ENCODE peak calls at places on chromosomes 7 and 10, in five cellular contexts. H is K562, N is NB4, W is ovary, U is breast epithelium. D is an unnamed sample.

GRCh38 chr10:126749030-126749655 is 78.7 kb upstream of the C10orf90 start:
- DNase-seq in H (peak), U (peak), N (peak), W (peak), D (peak)

GRCh38 chr7:136064627-136065237 is 87.6 kb upstream of the MTPN start:
- DNase-seq in H (no peak), W (no peak), N (no peak), U (no peak), D (no peak)

GRCh38 chr10:132418520-132419416 is 21.8 kb downstream of the PWWP2B start:
- DNase-seq in H (no peak), W (no peak), N (peak), U (peak), D (no peak)

GRCh38 chr10:102813734-102814455 is 23.3 kb downstream of the CYP17A1 start:
- DNase-seq in W (peak), U (peak), H (peak), N (no peak), D (no peak)

GRCh38 chr7:124996778-124997177 is 67.2 kb upstream of the POT1 start:
- DNase-seq in H (no peak), W (no peak), N (peak), U (no peak), D (no peak)

GRCh38 chr7:129298268-129298893 is 73.6 kb downstream of the AHCYL2 start:
- DNase-seq in N (peak), W (peak), U (no peak), H (peak), D (peak)

GRCh38 chr7:87886875-87887274 is 10.6 kb downstream of the DBF4 start:
- DNase-seq in W (no peak), U (no peak), N (peak), H (no peak), D (no peak)

GRCh38 chr10:131245475-131246059 is 66.0 kb downstream of the TCERG1L start:
- DNase-seq in N (peak), H (no peak), W (no peak), U (no peak), D (no peak)

GRCh38 chr7:49775065-49775948 is 1.9 kb downstream of the VWC2 start:
- DNase-seq in U (no peak), N (no peak), W (peak), H (no peak), D (no peak)

GRCh38 chr7:132318338-132319318 is 257.6 kb downstream of the PLXNA4 start:
- DNase-seq in U (peak), N (peak), W (peak), H (peak), D (peak)

GRCh38 chr10:88082806-88083596 is 219.6 kb downstream of the PTEN start:
- DNase-seq in U (no peak), N (peak), H (no peak), W (no peak), D (no peak)

GRCh38 chr7:82114237-82114636 is 329.3 kb downstream of the CACNA2D1 start:
- DNase-seq in U (no peak), N (no peak), H (no peak), W (no peak), D (no peak)

GRCh38 chr7:94266278-94266677 is 128.4 kb upstream of the COL1A2 start:
- DNase-seq in W (no peak), N (peak), U (no peak), H (no peak), D (no peak)

GRCh38 chr10:13684252-13684791 is 97.6 kb downstream of the PRPF18 start:
- DNase-seq in U (no peak), H (no peak), W (peak), N (no peak), D (no peak)

GRCh38 chr7:27117687-27118491 is 12.7 kb downstream of the HOXA4 start:
- DNase-seq in U (no peak), H (no peak), N (no peak), W (peak), D (peak)

GRCh38 chr7:5625938-5626337 is 155.5 kb downstream of the RNF216 start:
- DNase-seq in U (no peak), N (peak), H (peak), W (no peak), D (no peak)

GRCh38 chr10:77428776-77429395 is 208.7 kb downstream of the KCNMA1 start:
- DNase-seq in U (no peak), W (peak), N (peak), H (peak), D (no peak)

GRCh38 chr7:97119747-97120146 is 2.2 kb downstream of the SDHAF3 start:
- DNase-seq in N (no peak), W (no peak), U (no peak), H (no peak), D (no peak)
- H3K4me3 ChIP-seq in N (peak), W (no peak), U (no peak), H (peak), D (no peak)

GRCh38 chr10:93815304-93816091 is 57.8 kb downstream of the LGI1 start:
- DNase-seq in U (no peak), H (no peak), W (no peak), N (peak), D (no peak)
- TF ChIP-seq POLR2A in U (no peak), H (no peak), W (no peak), N (no peak), D (no peak)

DNA sequence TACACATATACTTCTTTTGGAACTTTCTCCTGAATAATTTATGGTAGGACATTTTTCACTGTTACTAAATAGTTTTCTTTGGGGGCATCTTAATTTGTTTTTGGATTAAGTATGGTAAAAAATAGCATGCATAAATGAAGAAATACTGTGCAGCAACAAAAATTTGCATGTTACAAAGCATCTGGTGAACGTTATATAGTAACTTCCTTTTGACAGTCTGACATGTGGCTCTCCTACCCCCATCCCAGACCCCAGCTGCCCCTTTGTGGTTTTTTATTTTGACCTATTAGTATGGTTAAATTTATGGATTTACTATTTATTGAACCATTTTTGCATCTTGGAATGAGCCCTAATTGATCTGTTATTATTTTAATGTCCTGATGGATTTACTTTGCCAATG is 9.9 kb downstream of the TASOR2 start:
- DNase-seq in H (no peak), W (no peak), N (no peak), U (no peak), D (no peak)
- H3K4me3 ChIP-seq in H (no peak), W (no peak), N (no peak), U (no peak), D (no peak)

GRCh38 chr10:90921906-90922305 is 1.0 kb upstream of the ANKRD1 start:
- DNase-seq in N (no peak), U (no peak), W (no peak), H (no peak), D (no peak)

GRCh38 chr10:90919683-90920574 is 958 bp downstream of the ANKRD1 start:
- DNase-seq in H (no peak), N (no peak), W (no peak), U (no peak), D (no peak)

GRCh38 chr10:90917968-90918318 is 2.9 kb downstream of the ANKRD1 start:
- DNase-seq in H (no peak), W (no peak), U (no peak), N (no peak), D (no peak)

GRCh38 chr10:90923111-90923731 is 2.3 kb upstream of the ANKRD1 start:
- DNase-seq in W (no peak), H (no peak), U (no peak), N (no peak), D (no peak)

GRCh38 chr10:90920986-90921643 is at the start of gene ANKRD1:
- DNase-seq in W (no peak), U (no peak), H (no peak), N (no peak), D (no peak)
- TF ChIP-seq POLR2A in W (no peak), U (no peak), H (no peak), N (no peak), D (no peak)

GRCh38 chr10:2900530-2900929 is 166.8 kb upstream of the PFKP start:
- DNase-seq in N (no peak), H (no peak), W (no peak), U (no peak), D (no peak)
- H3K4me3 ChIP-seq in N (no peak), H (no peak), W (no peak), U (no peak), D (no peak)

GRCh38 chr10:28913436-28913835 is 236.1 kb downstream of the BAMBI start:
- DNase-seq in W (no peak), U (no peak), N (no peak), H (no peak), D (peak)
- TF ChIP-seq POLR2A in W (no peak), U (no peak), N (no peak), H (no peak), D (no peak)

GRCh38 chr7:134686782-134687181 is 40.1 kb downstream of the BPGM start:
- DNase-seq in H (no peak), W (no peak), U (no peak), N (no peak), D (no peak)

GRCh38 chr7:134690614-134691504 is 44.2 kb downstream of the BPGM start:
- DNase-seq in U (no peak), N (no peak), H (no peak), W (no peak), D (no peak)

GRCh38 chr7:134693256-134693655 is 46.6 kb downstream of the BPGM start:
- DNase-seq in W (no peak), H (no peak), N (no peak), U (no peak), D (no peak)

GRCh38 chr7:134691820-134692705 is 45.4 kb downstream of the BPGM start:
- DNase-seq in N (no peak), W (peak), H (no peak), U (no peak), D (no peak)

GRCh38 chr7:134690016-134690415 is 43.4 kb downstream of the BPGM start:
- DNase-seq in N (peak), W (no peak), U (no peak), H (no peak), D (no peak)
- H3K4me3 ChIP-seq in N (no peak), W (peak), U (peak), H (no peak), D (no peak)

GRCh38 chr10:122449153-122449552 is 5.3 kb upstream of the ARMS2 start:
- DNase-seq in N (no peak), W (no peak), U (no peak), H (no peak), D (no peak)
- TF ChIP-seq POLR2A in N (no peak), W (no peak), U (no peak), H (no peak), D (no peak)